ENCODE peak calls at places on chromosomes 13 and 19, in seven cellular contexts. J is PC-9, H is K562, W is PC-3, L is heart right ventricle, O is tibial nerve, A is A549. P is an unnamed sample.

GRCh38 chr19:44113784-44114390 is 688 bp downstream of the ZNF225 start:
- DNase-seq in J (no peak), H (peak; percentile 13), W (no peak), L (peak; percentile 5), O (no peak), A (peak; percentile 46), P (no peak)

GRCh38 chr19:246551-246950 is 44.7 kb downstream of the PLPP2 start:
- DNase-seq in J (no peak), H (no peak), W (no peak), L (no peak), O (no peak), A (no peak), P (no peak)

GRCh38 chr19:18712981-18713380 is 29.5 kb downstream of the CRTC1 start:
- DNase-seq in J (no peak), H (no peak), W (no peak), L (no peak), O (no peak), A (no peak), P (no peak)

GRCh38 chr13:64428196-64428595 is 2801.9 kb downstream of the PCDH9 start:
- DNase-seq in J (no peak), H (no peak), W (peak; percentile 5), L (no peak), O (no peak), A (no peak), P (no peak)

GRCh38 chr13:30572859-30573275 is 44.9 kb upstream of the USPL1 start:
- DNase-seq in J (no peak), H (no peak), W (peak; percentile 39), L (peak; percentile 42), O (no peak), A (peak; percentile 18), P (no peak)

GRCh38 chr19:55694656-55695491 is 19.8 kb downstream of the EPN1 start:
- DNase-seq in J (no peak), H (no peak), W (no peak), L (no peak), O (no peak), A (no peak), P (no peak)

GRCh38 chr13:28220166-28220565 is 81.8 kb downstream of the PAN3 start:
- DNase-seq in J (no peak), H (no peak), W (no peak), L (no peak), O (no peak), A (no peak), P (no peak)

GRCh38 chr13:49459580-49459979 is 15.5 kb downstream of the SETDB2 start:
- DNase-seq in J (no peak), H (no peak), W (no peak), L (no peak), O (no peak), A (no peak), P (no peak)

GRCh38 chr19:39963860-39964259 is 7.1 kb upstream of the PSMC4 start:
- DNase-seq in J (no peak), H (no peak), W (no peak), L (no peak), O (no peak), A (no peak), P (no peak)

GRCh38 chr19:2308114-2308556 is at the start of gene LINGO3:
- DNase-seq in J (no peak), H (peak; percentile 39), W (no peak), L (no peak), O (no peak), A (no peak), P (no peak)

GRCh38 chr19:50551713-50552187 is 16.5 kb downstream of the LRRC4B start:
- DNase-seq in J (no peak), H (peak; percentile 79), W (no peak), L (no peak), O (no peak), A (no peak), P (no peak)

GRCh38 chr13:48731957-48732569 is 78.3 kb downstream of the CYSLTR2 start:
- DNase-seq in J (no peak), H (peak; percentile 55), W (peak; percentile 36), L (no peak), O (no peak), A (peak; percentile 2), P (no peak)

GRCh38 chr19:52566121-52566520 is 4.0 kb upstream of the ZNF701 start:
- DNase-seq in J (no peak), H (no peak), W (no peak), L (no peak), O (no peak), A (no peak), P (no peak)

GRCh38 chr19:4371898-4372629 is 28.3 kb downstream of the SH3GL1 start:
- DNase-seq in J (no peak), H (peak; percentile 55), W (no peak), L (no peak), O (no peak), A (no peak), P (no peak)

GRCh38 chr19:4374451-4375163 is 25.7 kb downstream of the SH3GL1 start:
- DNase-seq in J (peak; percentile 84), H (peak; percentile 97), W (peak; percentile 90), L (peak; percentile 50), O (peak; percentile 62), A (peak; percentile 52), P (no peak)

GRCh38 chr19:4375164-4375619 is 25.2 kb downstream of the SH3GL1 start:
- DNase-seq in J (peak; percentile 92), H (peak; percentile 94), W (peak; percentile 95), L (no peak), O (no peak), A (no peak), P (peak; percentile 67)

GRCh38 chr19:4372630-4373367 is 27.5 kb downstream of the SH3GL1 start:
- DNase-seq in J (no peak), H (no peak), W (no peak), L (no peak), O (no peak), A (no peak), P (no peak)

DNA sequence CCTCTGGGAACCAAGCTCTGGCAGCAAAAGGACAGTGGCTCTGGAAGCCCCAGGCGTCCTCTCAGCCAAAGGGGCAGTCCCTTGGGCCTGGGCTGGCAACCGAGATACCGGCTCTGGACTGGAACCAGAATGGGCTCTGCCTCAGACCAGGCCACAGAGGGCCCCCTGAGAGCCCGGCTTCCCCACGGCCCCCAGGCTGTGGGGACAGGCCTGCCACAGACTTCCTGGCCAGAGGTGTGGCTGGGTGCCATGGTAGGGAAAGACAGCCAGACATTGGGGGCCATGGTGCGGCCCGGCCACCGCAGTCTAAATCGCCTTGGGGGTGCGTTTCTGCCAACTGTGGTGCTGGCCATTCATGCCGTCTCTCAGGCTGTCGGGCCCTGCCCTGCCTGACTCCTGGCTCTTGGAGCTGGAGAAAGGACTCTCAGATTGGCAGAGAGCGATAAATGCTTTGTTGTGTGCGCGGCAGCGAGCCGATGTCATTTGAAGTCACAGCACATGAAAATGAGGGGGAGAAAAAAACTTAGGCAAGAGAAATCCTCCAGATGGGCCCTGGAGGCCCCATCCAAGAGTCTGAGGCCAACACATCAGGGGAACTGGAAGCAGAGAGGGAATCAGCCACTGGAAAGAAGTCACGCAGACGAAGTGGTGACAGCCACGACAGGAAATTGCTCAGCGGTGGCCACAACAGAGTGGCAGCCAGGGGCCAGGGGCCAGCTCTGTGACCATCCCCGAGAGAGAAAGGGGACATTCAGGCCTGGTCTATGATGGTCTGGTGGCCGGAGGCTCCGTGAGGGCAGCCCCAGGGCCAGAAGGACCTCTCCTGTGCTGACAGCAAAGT is 26.5 kb downstream of the SH3GL1 start:
- DNase-seq in J (no peak), H (no peak), W (no peak), L (peak; percentile 55), O (no peak), A (no peak), P (no peak)
- H3K27ac ChIP-seq in J (peak overlapping the region; percentile 95), H (peak overlapping the region; percentile 99), W (peak overlapping the region; percentile 99), L (peak overlapping the region; percentile 96), O (peak overlapping the region; percentile 92), A (peak overlapping the region; percentile 99), P (no peak overlapping the region)

DNA sequence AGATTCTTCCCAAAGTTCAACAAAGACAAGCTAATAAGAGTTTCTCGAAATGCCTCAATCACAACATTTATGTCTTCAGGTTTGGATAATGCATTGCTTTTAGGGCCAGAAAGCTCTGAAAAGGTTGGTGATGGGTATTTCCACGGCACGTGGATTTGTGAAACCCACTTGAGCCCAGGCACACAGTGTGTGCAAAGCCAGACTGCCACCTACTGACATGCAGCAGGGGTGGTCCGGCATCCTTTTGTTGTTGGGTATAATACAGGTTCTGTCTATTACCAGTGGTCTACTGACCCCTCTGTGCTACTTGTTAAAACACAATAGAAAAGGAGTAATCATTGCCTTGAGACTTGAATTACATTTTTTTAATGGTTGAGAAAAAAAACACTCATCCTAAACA is 225.6 kb downstream of the RAP2A start:
- DNase-seq in J (no peak), H (peak; percentile 2), W (no peak), L (peak; percentile 6), O (no peak), A (no peak), P (no peak)
- H3K4me1 ChIP-seq in J (no peaks in the 10 kb centered on the region), H (no peaks in the 10 kb centered on the region), W (no peaks in the 10 kb centered on the region), L (peaks cover 3% of the 10 kb centered on the region), O (no peaks in the 10 kb centered on the region), A (no peaks in the 10 kb centered on the region), P (no peaks in the 10 kb centered on the region)

DNA sequence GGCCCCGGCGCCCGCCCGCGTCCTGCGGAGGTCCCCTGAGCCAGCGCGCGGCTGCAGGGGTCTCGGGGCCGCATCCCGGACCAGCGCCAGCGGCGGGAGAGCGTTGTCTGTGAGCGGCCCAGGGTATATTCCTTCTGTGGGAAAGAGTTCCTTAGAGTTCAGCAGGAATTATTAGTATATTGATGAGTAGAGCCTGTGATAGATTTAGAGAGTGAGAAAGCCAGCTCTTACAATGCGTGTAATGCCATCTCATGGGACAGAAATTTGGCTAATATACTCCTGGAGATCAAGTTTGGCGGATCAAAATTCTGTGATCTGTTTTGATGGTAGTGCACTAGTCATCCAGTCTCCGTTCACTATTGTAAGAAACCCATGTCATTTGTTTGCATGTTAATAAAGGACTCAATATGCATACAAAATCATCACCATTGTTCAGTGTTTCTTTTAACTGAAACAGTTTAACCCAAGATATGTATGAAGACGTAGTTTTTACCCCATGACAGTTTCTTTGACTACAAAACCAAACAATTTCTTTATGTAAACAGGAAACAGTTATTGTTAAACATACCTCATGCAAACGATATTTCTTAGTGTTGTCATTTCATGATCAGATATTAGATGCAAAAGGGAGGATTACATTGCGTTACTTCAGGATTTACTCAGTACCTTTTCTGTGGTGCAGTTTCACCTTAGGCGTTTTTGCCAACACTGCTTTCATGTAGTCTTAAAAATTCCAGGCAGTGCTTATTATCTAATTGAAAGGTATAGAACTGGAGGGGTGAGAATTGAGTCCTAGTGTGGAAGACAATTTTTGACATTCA is 9.9 kb downstream of the TNFRSF19 start:
- DNase-seq in J (no peak), H (no peak), W (peak; percentile 24), L (no peak), O (no peak), A (no peak), P (peak; percentile 35)
- TF ChIP-seq CTCF in J (no peak), H (no peak), W (no peak), L (no peak), O (no peak), A (no peak), P (no peak)

DNA sequence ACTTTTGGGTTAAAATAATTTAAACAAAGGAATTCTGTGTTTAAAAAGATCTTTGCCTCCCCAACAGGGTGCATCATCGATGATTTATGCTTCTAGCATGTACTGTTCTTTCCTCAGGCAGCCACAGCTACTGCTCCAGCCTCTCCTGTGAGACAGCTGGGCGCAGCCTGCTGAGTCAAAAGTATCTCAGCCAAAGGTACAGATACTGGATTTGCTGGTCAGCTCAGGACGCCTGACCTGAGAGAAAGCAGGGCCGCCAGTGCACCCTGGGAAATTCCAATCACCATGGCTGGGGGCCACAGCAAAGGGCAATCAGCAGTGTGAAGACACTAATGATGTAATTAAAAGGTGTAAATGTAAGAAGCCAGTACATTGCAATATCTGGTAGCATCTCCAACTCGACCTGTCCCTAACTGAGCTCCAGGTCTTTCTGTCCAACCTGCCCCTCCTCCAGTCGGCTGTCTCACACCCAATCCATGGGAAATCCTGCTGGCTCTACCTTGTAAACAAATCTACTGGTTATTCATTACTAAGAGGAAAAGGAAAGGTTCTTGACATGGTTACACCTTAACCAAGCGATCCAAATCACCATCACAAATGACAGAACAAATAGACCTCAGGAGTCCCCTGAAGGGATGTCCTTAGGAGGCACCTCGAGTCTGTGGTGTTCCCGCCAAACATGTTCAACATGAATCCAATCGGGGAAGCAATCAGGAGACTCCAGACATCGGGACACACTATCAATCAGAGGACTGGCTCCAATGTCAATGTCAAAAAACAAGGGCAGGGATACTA is 7.3 kb downstream of the OPA3 start:
- DNase-seq in J (peak; percentile 99), H (peak; percentile 43), W (peak; percentile 95), L (no peak), O (no peak), A (peak; percentile 82), P (peak; percentile 94)
- H3K27ac ChIP-seq in J (peak overlapping the region; percentile 94), H (peak overlapping the region; percentile 57), W (peak overlapping the region; percentile 100), L (peak overlapping the region; percentile 80), O (no peak overlapping the region), A (peak overlapping the region; percentile 79), P (peak overlapping the region; percentile 95)